ENCODE peak calls at places on chromosomes 5 and 9, in seven cellular contexts. One of them, this sample, is unnamed.

GRCh38 chr5:74595143-74595915 is 45.2 kb downstream of the ENC1 start:
- DNase-seq in A549: no peak
- DNase-seq in HFF-Myc: peak
- DNase-seq in lower leg skin: no peak
- DNase-seq in OCI-LY7: no peak
- DNase-seq in WTC11: no peak
- DNase-seq in PC-3: no peak
- DNase-seq in this sample: no peak

GRCh38 chr5:151612689-151613427 is 21.7 kb upstream of the FAT2 start:
- DNase-seq in A549: peak
- DNase-seq in HFF-Myc: no peak
- DNase-seq in lower leg skin: no peak
- DNase-seq in OCI-LY7: no peak
- DNase-seq in WTC11: no peak
- DNase-seq in PC-3: peak
- DNase-seq in this sample: peak

GRCh38 chr5:107500840-107501239 is 169.9 kb downstream of the EFNA5 start:
- DNase-seq in A549: no peak
- DNase-seq in HFF-Myc: no peak
- DNase-seq in lower leg skin: no peak
- DNase-seq in OCI-LY7: no peak
- DNase-seq in WTC11: no peak
- DNase-seq in PC-3: peak
- DNase-seq in this sample: no peak

GRCh38 chr9:135363556-135363955 is 116.0 kb upstream of the PPP1R26 start:
- DNase-seq in A549: no peak
- DNase-seq in HFF-Myc: no peak
- DNase-seq in lower leg skin: no peak
- DNase-seq in OCI-LY7: no peak
- DNase-seq in WTC11: no peak
- DNase-seq in PC-3: no peak
- DNase-seq in this sample: no peak

GRCh38 chr5:126430631-126431030 is 7.4 kb downstream of the GRAMD2B start:
- DNase-seq in A549: no peak
- DNase-seq in HFF-Myc: no peak
- DNase-seq in lower leg skin: no peak
- DNase-seq in OCI-LY7: no peak
- DNase-seq in WTC11: no peak
- DNase-seq in PC-3: no peak
- DNase-seq in this sample: no peak

GRCh38 chr5:169742773-169743296 is 105.8 kb downstream of the DOCK2 start:
- DNase-seq in A549: no peak
- DNase-seq in HFF-Myc: peak
- DNase-seq in lower leg skin: no peak
- DNase-seq in OCI-LY7: no peak
- DNase-seq in WTC11: no peak
- DNase-seq in PC-3: peak
- DNase-seq in this sample: no peak

GRCh38 chr9:104992696-104993095 is 64.7 kb upstream of the ABCA1 start:
- DNase-seq in A549: no peak
- DNase-seq in HFF-Myc: peak
- DNase-seq in lower leg skin: no peak
- DNase-seq in OCI-LY7: no peak
- DNase-seq in WTC11: no peak
- DNase-seq in PC-3: no peak
- DNase-seq in this sample: no peak

GRCh38 chr5:130337179-130337888 is 433.1 kb downstream of the CHSY3 start:
- DNase-seq in A549: peak
- DNase-seq in HFF-Myc: peak
- DNase-seq in lower leg skin: no peak
- DNase-seq in OCI-LY7: no peak
- DNase-seq in WTC11: no peak
- DNase-seq in PC-3: peak
- DNase-seq in this sample: no peak

GRCh38 chr9:115369322-115369957 is 251.5 kb upstream of the TNC start:
- DNase-seq in A549: no peak
- DNase-seq in HFF-Myc: peak
- DNase-seq in lower leg skin: no peak
- DNase-seq in OCI-LY7: no peak
- DNase-seq in WTC11: no peak
- DNase-seq in PC-3: no peak
- DNase-seq in this sample: no peak

GRCh38 chr9:78365979-78366697 is 69.2 kb downstream of the PSAT1 start:
- DNase-seq in A549: no peak
- DNase-seq in HFF-Myc: no peak
- DNase-seq in lower leg skin: no peak
- DNase-seq in OCI-LY7: peak
- DNase-seq in WTC11: no peak
- DNase-seq in PC-3: peak
- DNase-seq in this sample: no peak

GRCh38 chr9:83013261-83013610 is 49.7 kb downstream of the RASEF start:
- DNase-seq in A549: peak
- DNase-seq in HFF-Myc: peak
- DNase-seq in lower leg skin: no peak
- DNase-seq in OCI-LY7: no peak
- DNase-seq in WTC11: no peak
- DNase-seq in PC-3: no peak
- DNase-seq in this sample: no peak

GRCh38 chr9:134942421-134943119 is 24.9 kb upstream of the FCN1 start:
- DNase-seq in A549: no peak
- DNase-seq in HFF-Myc: no peak
- DNase-seq in lower leg skin: no peak
- DNase-seq in OCI-LY7: no peak
- DNase-seq in WTC11: no peak
- DNase-seq in PC-3: no peak
- DNase-seq in this sample: no peak

GRCh38 chr9:90447773-90448172 is 194.9 kb downstream of the DIRAS2 start:
- DNase-seq in A549: no peak
- DNase-seq in HFF-Myc: no peak
- DNase-seq in lower leg skin: no peak
- DNase-seq in OCI-LY7: no peak
- DNase-seq in WTC11: no peak
- DNase-seq in PC-3: no peak
- DNase-seq in this sample: no peak

GRCh38 chr5:6820851-6821479 is 107.7 kb downstream of the TENT4A start:
- DNase-seq in A549: peak
- DNase-seq in HFF-Myc: peak
- DNase-seq in lower leg skin: no peak
- DNase-seq in OCI-LY7: peak
- DNase-seq in WTC11: peak
- DNase-seq in PC-3: peak
- DNase-seq in this sample: peak

GRCh38 chr5:112594060-112594850 is 143.4 kb upstream of the APC start:
- DNase-seq in A549: no peak
- DNase-seq in HFF-Myc: no peak
- DNase-seq in lower leg skin: no peak
- DNase-seq in OCI-LY7: peak
- DNase-seq in WTC11: no peak
- DNase-seq in PC-3: peak
- DNase-seq in this sample: no peak

GRCh38 chr5:82396871-82397514 is 118.8 kb upstream of the RPS23 start:
- DNase-seq in A549: peak
- DNase-seq in HFF-Myc: peak
- DNase-seq in lower leg skin: peak
- DNase-seq in OCI-LY7: no peak
- DNase-seq in WTC11: no peak
- DNase-seq in PC-3: peak
- DNase-seq in this sample: no peak

GRCh38 chr9:118643118-118643517 is 726.1 kb downstream of the BRINP1 start:
- DNase-seq in A549: peak
- DNase-seq in HFF-Myc: no peak
- DNase-seq in lower leg skin: no peak
- DNase-seq in OCI-LY7: no peak
- DNase-seq in WTC11: peak
- DNase-seq in PC-3: peak
- DNase-seq in this sample: no peak

GRCh38 chr9:137615387-137615871 is 3.4 kb upstream of the EHMT1 start:
- DNase-seq in A549: no peak
- DNase-seq in HFF-Myc: no peak
- DNase-seq in lower leg skin: no peak
- DNase-seq in OCI-LY7: no peak
- DNase-seq in WTC11: no peak
- DNase-seq in PC-3: no peak
- DNase-seq in this sample: no peak

GRCh38 chr5:57066921-57067914 is 106.6 kb upstream of the GPBP1 start:
- DNase-seq in A549: no peak
- DNase-seq in HFF-Myc: peak
- DNase-seq in lower leg skin: no peak
- DNase-seq in OCI-LY7: no peak
- DNase-seq in WTC11: no peak
- DNase-seq in PC-3: no peak
- DNase-seq in this sample: no peak

GRCh38 chr5:98110791-98111190 is 662.7 kb upstream of the RGMB start:
- DNase-seq in A549: no peak
- DNase-seq in HFF-Myc: no peak
- DNase-seq in lower leg skin: no peak
- DNase-seq in OCI-LY7: no peak
- DNase-seq in WTC11: no peak
- DNase-seq in PC-3: no peak
- DNase-seq in this sample: no peak

GRCh38 chr5:62731011-62731410 is 152.4 kb downstream of the LRRC70 start:
- DNase-seq in A549: no peak
- DNase-seq in HFF-Myc: no peak
- DNase-seq in lower leg skin: no peak
- DNase-seq in OCI-LY7: no peak
- DNase-seq in WTC11: no peak
- DNase-seq in PC-3: no peak
- DNase-seq in this sample: no peak

GRCh38 chr9:98781588-98782383 is 14.6 kb downstream of the ANKS6 start:
- DNase-seq in A549: peak
- DNase-seq in HFF-Myc: no peak
- DNase-seq in lower leg skin: peak
- DNase-seq in OCI-LY7: no peak
- DNase-seq in WTC11: no peak
- DNase-seq in PC-3: peak
- DNase-seq in this sample: no peak

DNA sequence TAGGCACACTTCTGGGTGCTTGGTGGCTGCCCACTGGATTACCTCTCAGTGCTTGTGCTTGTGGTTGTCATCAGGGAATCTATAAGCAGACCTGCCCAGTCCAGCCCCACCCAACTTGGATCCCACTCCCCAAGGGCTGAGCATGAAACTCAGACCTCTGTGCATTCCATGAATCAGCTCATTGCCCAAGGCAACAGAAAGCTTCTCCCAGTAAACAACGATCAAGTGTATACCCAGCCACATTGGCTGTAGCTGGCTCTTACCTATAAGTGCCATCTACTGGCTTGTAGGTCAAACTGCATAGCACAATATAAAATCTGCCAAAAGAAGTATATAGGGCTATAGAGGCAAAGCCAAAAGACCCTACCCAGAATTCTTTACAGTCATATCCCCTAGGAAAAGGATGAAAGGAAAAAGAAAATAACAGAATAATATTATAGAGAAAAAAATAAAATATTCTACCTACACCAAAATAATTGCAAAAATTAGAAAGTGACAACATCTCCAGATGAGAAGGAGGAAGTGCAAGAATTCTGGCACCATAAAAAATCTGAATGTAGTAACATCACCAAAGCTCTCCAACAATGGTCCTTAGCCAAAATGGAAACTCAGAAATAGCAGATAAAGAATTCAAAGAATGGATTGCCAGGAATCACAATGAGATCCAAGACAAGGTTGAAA is 321.0 kb upstream of the TRPC7 start:
- DNase-seq in A549: no peak
- DNase-seq in HFF-Myc: peak
- DNase-seq in lower leg skin: no peak
- DNase-seq in OCI-LY7: peak
- DNase-seq in WTC11: peak
- DNase-seq in PC-3: peak
- DNase-seq in this sample: no peak
- TF ChIP-seq CTCF in A549: no peak
- TF ChIP-seq CTCF in HFF-Myc: peak
- TF ChIP-seq CTCF in lower leg skin: no peak
- TF ChIP-seq CTCF in OCI-LY7: peak
- TF ChIP-seq CTCF in WTC11: no peak
- TF ChIP-seq CTCF in PC-3: peak
- TF ChIP-seq CTCF in this sample: no peak

DNA sequence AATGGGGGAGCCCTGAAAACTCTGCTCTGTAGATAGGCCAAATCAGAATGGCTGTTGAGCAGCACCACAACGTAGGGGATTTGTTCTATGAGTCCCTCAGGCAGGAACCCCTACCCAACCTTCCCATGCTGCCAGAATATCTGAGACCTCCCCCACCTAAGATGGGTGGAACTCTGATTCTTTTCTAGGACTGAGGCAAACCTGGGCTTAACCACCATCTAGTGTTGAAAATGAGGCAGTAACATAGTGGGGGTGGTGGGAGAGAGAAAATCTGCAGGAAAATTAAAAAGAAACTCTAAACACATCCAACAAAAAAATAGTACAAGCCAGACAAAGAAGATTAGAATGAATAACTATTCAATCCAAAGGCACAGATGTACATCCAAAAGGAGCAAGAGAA is 228.4 kb downstream of the ATPSCKMT start:
- DNase-seq in A549: no peak
- DNase-seq in HFF-Myc: no peak
- DNase-seq in lower leg skin: no peak
- DNase-seq in OCI-LY7: no peak
- DNase-seq in WTC11: no peak
- DNase-seq in PC-3: no peak
- DNase-seq in this sample: no peak
- TF ChIP-seq CTCF in A549: no peak
- TF ChIP-seq CTCF in HFF-Myc: no peak
- TF ChIP-seq CTCF in lower leg skin: no peak
- TF ChIP-seq CTCF in OCI-LY7: no peak
- TF ChIP-seq CTCF in WTC11: no peak
- TF ChIP-seq CTCF in PC-3: peak
- TF ChIP-seq CTCF in this sample: no peak

GRCh38 chr5:58891971-58892343 is 309.1 kb downstream of the RAB3C start:
- DNase-seq in A549: no peak
- DNase-seq in HFF-Myc: no peak
- DNase-seq in lower leg skin: no peak
- DNase-seq in OCI-LY7: no peak
- DNase-seq in WTC11: no peak
- DNase-seq in PC-3: no peak
- DNase-seq in this sample: no peak
- TF ChIP-seq CTCF in A549: no peak
- TF ChIP-seq CTCF in HFF-Myc: no peak
- TF ChIP-seq CTCF in lower leg skin: no peak
- TF ChIP-seq CTCF in OCI-LY7: peak
- TF ChIP-seq CTCF in WTC11: no peak
- TF ChIP-seq CTCF in PC-3: no peak
- TF ChIP-seq CTCF in this sample: no peak

DNA sequence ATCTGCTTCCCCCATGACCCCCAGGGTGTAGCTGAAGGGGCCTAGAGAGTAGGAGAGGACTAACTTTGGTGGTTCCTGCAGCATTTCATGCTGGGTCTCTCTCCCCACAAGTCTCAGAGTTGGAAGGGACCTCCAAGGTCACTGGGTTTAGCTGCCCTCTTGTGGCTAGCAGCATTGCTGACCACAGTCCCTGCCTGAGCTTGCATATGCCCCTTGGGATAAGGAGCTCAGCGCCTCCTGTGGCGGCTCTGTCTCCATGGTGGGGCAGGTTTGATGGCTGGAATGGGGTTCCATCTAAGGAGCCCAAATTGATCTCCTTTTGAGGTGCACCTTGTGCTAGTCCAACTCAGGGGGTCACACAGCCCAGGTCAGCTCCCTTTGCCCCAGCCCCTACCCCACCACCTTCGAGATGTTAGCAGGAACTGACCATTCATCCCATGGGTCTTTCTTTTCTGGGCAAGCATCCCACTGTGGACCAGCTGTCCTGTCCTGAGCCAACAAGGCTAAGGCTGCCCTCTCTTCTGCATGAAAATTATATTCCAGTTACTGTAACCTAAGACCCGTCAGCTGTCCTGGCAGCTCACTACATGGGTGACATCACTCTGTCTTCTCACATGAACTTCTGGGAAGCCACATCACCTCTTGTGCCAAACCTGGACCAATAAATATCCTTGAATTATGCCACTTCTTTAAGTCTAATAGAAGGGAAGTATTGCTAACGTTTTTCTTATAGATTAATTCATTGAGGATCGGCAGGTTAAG is 196.2 kb downstream of the HSPA4 start:
- DNase-seq in A549: peak
- DNase-seq in HFF-Myc: no peak
- DNase-seq in lower leg skin: no peak
- DNase-seq in OCI-LY7: no peak
- DNase-seq in WTC11: peak
- DNase-seq in PC-3: no peak
- DNase-seq in this sample: no peak
- TF ChIP-seq CTCF in A549: peak
- TF ChIP-seq CTCF in HFF-Myc: peak
- TF ChIP-seq CTCF in lower leg skin: no peak
- TF ChIP-seq CTCF in OCI-LY7: no peak
- TF ChIP-seq CTCF in WTC11: peak
- TF ChIP-seq CTCF in PC-3: peak
- TF ChIP-seq CTCF in this sample: peak

This sample was measured in GM10248.